ENCODE peak calls at places on chromosomes 11 and 22, in four cellular contexts. One of them, this sample, is unnamed.
A peak's percentile ranks its signal among the peaks of the same experiment; 100 is the strongest.

GRCh38 chr11:118153516-118153915 is 893 bp upstream of the SCN4B start:
- DNase-seq in dorsolateral prefrontal cortex: no peak
- DNase-seq in stomach: no peak
- DNase-seq in cardiac muscle cell: no peak
- DNase-seq in this sample: no peak

GRCh38 chr11:85810871-85811611 is at the start of gene SYTL2:
- DNase-seq in dorsolateral prefrontal cortex: peak; percentile 87
- DNase-seq in stomach: peak; percentile 82
- DNase-seq in cardiac muscle cell: peak; percentile 86
- DNase-seq in this sample: peak; percentile 83

GRCh38 chr11:79087957-79088318 is 352.9 kb downstream of the TENM4 start:
- DNase-seq in stomach: no peak
- DNase-seq in cardiac muscle cell: peak; percentile 32
- DNase-seq in dorsolateral prefrontal cortex: no peak
- DNase-seq in this sample: no peak

GRCh38 chr11:101748572-101748971 is 164.8 kb upstream of the TRPC6 start:
- DNase-seq in cardiac muscle cell: no peak
- DNase-seq in stomach: no peak
- DNase-seq in dorsolateral prefrontal cortex: no peak
- DNase-seq in this sample: no peak

GRCh38 chr11:783581-784015 is 6.3 kb downstream of the CEND1 start:
- DNase-seq in cardiac muscle cell: peak; percentile 89
- DNase-seq in dorsolateral prefrontal cortex: peak; percentile 91
- DNase-seq in stomach: peak; percentile 89
- DNase-seq in this sample: peak; percentile 22

GRCh38 chr22:21683401-21683811 is 17.6 kb downstream of the PPIL2 start:
- DNase-seq in cardiac muscle cell: no peak
- DNase-seq in dorsolateral prefrontal cortex: no peak
- DNase-seq in stomach: no peak
- DNase-seq in this sample: no peak

GRCh38 chr11:122167100-122167499 is 51.1 kb upstream of the BLID start:
- DNase-seq in dorsolateral prefrontal cortex: no peak
- DNase-seq in cardiac muscle cell: no peak
- DNase-seq in stomach: no peak
- DNase-seq in this sample: no peak

GRCh38 chr11:67372993-67373915 is at the start of gene CLCF1:
- DNase-seq in cardiac muscle cell: peak; percentile 67
- DNase-seq in dorsolateral prefrontal cortex: no peak
- DNase-seq in stomach: peak; percentile 73
- DNase-seq in this sample: peak; percentile 88

GRCh38 chr11:80443177-80443576 is 1002.3 kb upstream of the TENM4 start:
- DNase-seq in dorsolateral prefrontal cortex: no peak
- DNase-seq in cardiac muscle cell: no peak
- DNase-seq in stomach: no peak
- DNase-seq in this sample: no peak

GRCh38 chr11:68051191-68052136 is 12.6 kb downstream of the TCIRG1 start:
- DNase-seq in dorsolateral prefrontal cortex: peak; percentile 41
- DNase-seq in cardiac muscle cell: no peak
- DNase-seq in stomach: no peak
- DNase-seq in this sample: no peak

GRCh38 chr22:50139843-50140415 is 30.6 kb upstream of the PANX2 start:
- DNase-seq in dorsolateral prefrontal cortex: no peak
- DNase-seq in stomach: no peak
- DNase-seq in cardiac muscle cell: no peak
- DNase-seq in this sample: no peak

GRCh38 chr11:67060111-67060522 is 3.5 kb downstream of the RHOD start:
- DNase-seq in cardiac muscle cell: no peak
- DNase-seq in dorsolateral prefrontal cortex: no peak
- DNase-seq in stomach: no peak
- DNase-seq in this sample: no peak

GRCh38 chr11:23205156-23205871 is 345.0 kb upstream of the CCDC179 start:
- DNase-seq in stomach: no peak
- DNase-seq in cardiac muscle cell: no peak
- DNase-seq in dorsolateral prefrontal cortex: no peak
- DNase-seq in this sample: no peak

GRCh38 chr22:24977370-24978230 is 25.1 kb downstream of the KIAA1671 start:
- DNase-seq in dorsolateral prefrontal cortex: no peak
- DNase-seq in stomach: no peak
- DNase-seq in cardiac muscle cell: peak; percentile 78
- DNase-seq in this sample: no peak

GRCh38 chr11:299081-299891 is at the start of gene IFITM5:
- DNase-seq in stomach: no peak
- DNase-seq in cardiac muscle cell: no peak
- DNase-seq in dorsolateral prefrontal cortex: peak; percentile 31
- DNase-seq in this sample: no peak

GRCh38 chr11:65394125-65394536 is 7.7 kb downstream of the FRMD8 start:
- DNase-seq in cardiac muscle cell: no peak
- DNase-seq in dorsolateral prefrontal cortex: no peak
- DNase-seq in stomach: no peak
- DNase-seq in this sample: no peak

GRCh38 chr11:70650075-70650909 is 252.0 kb downstream of the CTTN start:
- DNase-seq in dorsolateral prefrontal cortex: no peak
- DNase-seq in cardiac muscle cell: peak; percentile 94
- DNase-seq in stomach: peak; percentile 51
- DNase-seq in this sample: peak; percentile 13

GRCh38 chr11:75919525-75919924 is 104.5 kb downstream of the UVRAG start:
- DNase-seq in stomach: no peak
- DNase-seq in dorsolateral prefrontal cortex: no peak
- DNase-seq in cardiac muscle cell: no peak
- DNase-seq in this sample: no peak
- H3K27ac ChIP-seq in stomach: no peak overlapping the region
- H3K27ac ChIP-seq in dorsolateral prefrontal cortex: no peak overlapping the region
- H3K27ac ChIP-seq in cardiac muscle cell: peak overlapping the region; percentile 60
- H3K27ac ChIP-seq in this sample: no peak overlapping the region

GRCh38 chr11:44645832-44646231 is 80.4 kb downstream of the CD82 start:
- DNase-seq in dorsolateral prefrontal cortex: no peak
- DNase-seq in cardiac muscle cell: no peak
- DNase-seq in stomach: no peak
- DNase-seq in this sample: no peak
- H3K27me3 ChIP-seq in dorsolateral prefrontal cortex: no peaks in the 10 kb centered on the region
- H3K27me3 ChIP-seq in cardiac muscle cell: no peaks in the 10 kb centered on the region
- H3K27me3 ChIP-seq in stomach: no peaks in the 10 kb centered on the region
- H3K27me3 ChIP-seq in this sample: no peaks in the 10 kb centered on the region

GRCh38 chr11:9799901-9800300 is 136.0 kb downstream of the SWAP70 start:
- DNase-seq in dorsolateral prefrontal cortex: no peak
- DNase-seq in stomach: no peak
- DNase-seq in cardiac muscle cell: no peak
- DNase-seq in this sample: no peak
- H3K27ac ChIP-seq in dorsolateral prefrontal cortex: no peak overlapping the region
- H3K27ac ChIP-seq in stomach: no peak overlapping the region
- H3K27ac ChIP-seq in cardiac muscle cell: no peak overlapping the region
- H3K27ac ChIP-seq in this sample: no peak overlapping the region

GRCh38 chr22:19753996-19754700 is 6.4 kb upstream of the TBX1 start:
- DNase-seq in cardiac muscle cell: no peak
- DNase-seq in stomach: no peak
- DNase-seq in dorsolateral prefrontal cortex: no peak
- DNase-seq in this sample: no peak
- H3K27me3 ChIP-seq in cardiac muscle cell: peaks cover 84% of the 10 kb centered on the region
- H3K27me3 ChIP-seq in stomach: peaks cover 62% of the 10 kb centered on the region
- H3K27me3 ChIP-seq in dorsolateral prefrontal cortex: peaks cover 59% of the 10 kb centered on the region
- H3K27me3 ChIP-seq in this sample: peaks cover 14% of the 10 kb centered on the region

DNA sequence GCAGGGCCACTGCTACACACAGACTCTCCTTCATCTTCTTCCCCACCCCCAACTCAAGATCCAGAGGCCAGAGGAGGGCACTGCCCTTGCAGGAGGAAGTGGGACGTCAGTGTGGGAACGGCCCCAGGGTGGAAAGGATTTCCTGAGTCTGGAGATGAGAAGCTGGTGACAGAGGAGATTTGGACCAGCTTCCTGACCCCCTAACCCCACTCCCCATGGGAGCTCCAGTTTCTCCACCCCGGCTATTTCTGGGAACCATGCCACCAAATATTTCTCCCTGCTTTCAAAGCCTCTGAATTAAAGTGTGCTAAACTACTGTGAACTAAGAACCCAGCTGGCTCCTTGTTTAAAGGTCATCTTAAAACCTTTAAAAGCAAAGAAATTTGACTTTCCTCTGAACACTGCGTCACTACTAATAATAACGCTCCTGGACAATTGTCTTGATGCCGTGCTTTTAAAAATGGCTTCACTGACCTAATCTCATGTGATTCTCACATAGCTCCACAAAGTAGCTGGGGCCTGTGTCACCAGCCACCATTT is 46.6 kb downstream of the CWC15 start:
- DNase-seq in dorsolateral prefrontal cortex: no peak
- DNase-seq in stomach: peak; percentile 33
- DNase-seq in cardiac muscle cell: peak; percentile 23
- DNase-seq in this sample: no peak
- H3K27ac ChIP-seq in dorsolateral prefrontal cortex: no peak overlapping the region
- H3K27ac ChIP-seq in stomach: peak overlapping the region; percentile 37
- H3K27ac ChIP-seq in cardiac muscle cell: peak overlapping the region; percentile 4
- H3K27ac ChIP-seq in this sample: no peak overlapping the region

DNA sequence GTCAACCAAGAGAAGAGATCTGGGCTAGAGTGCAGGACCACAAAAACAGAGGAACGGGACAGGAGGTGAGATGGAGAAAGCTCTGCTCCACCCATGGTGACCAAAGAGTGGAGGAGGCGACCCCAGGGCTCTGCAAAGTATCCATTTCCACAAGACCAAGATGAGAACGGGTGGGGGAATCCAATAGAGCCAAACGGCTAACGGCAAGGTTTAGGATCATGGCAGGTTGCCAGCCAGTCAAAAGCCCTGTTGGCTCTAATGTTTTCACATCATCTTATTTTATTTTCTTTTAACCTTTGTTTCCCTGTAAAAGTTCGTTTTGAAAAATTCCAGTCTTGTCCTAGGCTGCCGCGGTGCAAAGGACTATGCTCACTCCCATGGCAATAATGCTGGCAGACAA is 52.1 kb upstream of the CHST1 start:
- DNase-seq in stomach: no peak
- DNase-seq in cardiac muscle cell: no peak
- DNase-seq in dorsolateral prefrontal cortex: no peak
- DNase-seq in this sample: no peak
- H3K27me3 ChIP-seq in stomach: no peaks in the 10 kb centered on the region
- H3K27me3 ChIP-seq in cardiac muscle cell: peaks cover 6% of the 10 kb centered on the region
- H3K27me3 ChIP-seq in dorsolateral prefrontal cortex: no peaks in the 10 kb centered on the region
- H3K27me3 ChIP-seq in this sample: no peaks in the 10 kb centered on the region